ENCODE peak calls at places on chromosomes 4 and X, in ten cellular contexts. T is neural crest cell, H is DMS 273 treated with DMSO at 0.1 percent for 48 hours, P is cardiac septum, L is heart left ventricle, W is Right ventricle myocardium superior, F is left kidney, G is NCI-H1930, B is HFFc6, M is tibial artery. R is an unnamed sample.

GRCh38 chr4:109811707-109812106 is 3.9 kb upstream of the GAR1 start:
- DNase-seq in T (no peak), H (no peak), P (no peak), L (no peak), W (no peak), F (no peak), G (no peak), B (no peak), M (no peak), R (no peak)

GRCh38 chrX:112774142-112774541 is 66.5 kb downstream of the AMOT start:
- DNase-seq in T (no peak), H (no peak), P (no peak), L (no peak), W (no peak), F (no peak), G (no peak), B (no peak), M (no peak), R (no peak)

GRCh38 chr4:152063301-152064235 is 302.8 kb upstream of the GATB start:
- DNase-seq in T (no peak), H (no peak), P (no peak), L (no peak), W (no peak), F (peak), G (no peak), B (peak), M (no peak), R (no peak)

GRCh38 chr4:38659346-38659745 is 4.7 kb upstream of the KLF3 start:
- DNase-seq in T (no peak), H (no peak), P (no peak), L (no peak), W (no peak), F (no peak), G (no peak), B (no peak), M (no peak), R (no peak)

GRCh38 chrX:42495139-42495538 is 282.8 kb downstream of the PPP1R2C start:
- DNase-seq in T (no peak), H (no peak), P (no peak), L (no peak), W (no peak), F (no peak), G (no peak), B (no peak), M (no peak), R (no peak)

GRCh38 chr4:13238936-13239335 is 245.2 kb downstream of the RAB28 start:
- DNase-seq in T (no peak), H (no peak), P (no peak), L (no peak), W (no peak), F (no peak), G (no peak), B (no peak), M (no peak), R (no peak)

GRCh38 chr4:84582302-84582987 is 482 bp upstream of the CDS1 start:
- DNase-seq in T (peak), H (peak), P (peak), L (peak), W (peak), F (peak), G (peak), B (peak), M (peak), R (peak)

GRCh38 chr4:139440971-139441370 is 12.9 kb upstream of the RAB33B start:
- DNase-seq in T (no peak), H (no peak), P (no peak), L (no peak), W (no peak), F (no peak), G (no peak), B (no peak), M (no peak), R (no peak)

GRCh38 chr4:176001171-176002006 is 64.3 kb upstream of the WDR17 start:
- DNase-seq in T (peak), H (no peak), P (no peak), L (peak), W (peak), F (peak), G (no peak), B (no peak), M (no peak), R (peak)

GRCh38 chrX:134990475-134991473 is at the start of gene SMIM10:
- DNase-seq in T (peak), H (no peak), P (peak), L (peak), W (peak), F (peak), G (no peak), B (peak), M (peak), R (no peak)

GRCh38 chr4:189835505-189835904 is 105.2 kb upstream of the FRG1 start:
- DNase-seq in T (no peak), H (no peak), P (no peak), L (no peak), W (no peak), F (no peak), G (no peak), B (no peak), M (no peak), R (no peak)

GRCh38 chrX:47587091-47587891 is 5.1 kb downstream of the TIMP1 start:
- DNase-seq in T (no peak), H (no peak), P (no peak), L (no peak), W (no peak), F (no peak), G (no peak), B (no peak), M (no peak), R (no peak)

GRCh38 chr4:84938316-84938715 is 28.2 kb downstream of the WDFY3 start:
- DNase-seq in T (no peak), H (no peak), P (no peak), L (no peak), W (no peak), F (no peak), G (no peak), B (peak), M (no peak), R (no peak)

R was measured in NAMALWA.